ENCODE peak calls at places on chromosomes 2 and 18, in eight cellular contexts. U is AG09319, B is Caco-2, K is neural crest cell, J is fibroblast of the aortic adventitia, C is right atrium auricular region, E is neural progenitor cell, Y is ascending aorta. X is an unnamed sample.
A peak's percentile ranks its signal among the peaks of the same experiment; 100 is the strongest.

GRCh38 chr18:49459404-49460171 is 857 bp downstream of the DYM start:
- DNase-seq in U (no peak), B (no peak), K (no peak), J (peak; percentile 30), C (no peak), E (peak; percentile 13), Y (no peak), X (no peak)

GRCh38 chr2:101362777-101363176 is 24.5 kb downstream of the CREG2 start:
- DNase-seq in U (no peak), B (no peak), K (no peak), J (no peak), C (no peak), E (no peak), Y (peak; percentile 28), X (peak; percentile 6)

GRCh38 chr18:74689251-74689650 is 91.6 kb downstream of the ZNF407 start:
- DNase-seq in U (peak; percentile 47), B (no peak), K (no peak), J (peak; percentile 81), C (no peak), E (no peak), Y (no peak), X (no peak)

GRCh38 chr2:134163336-134163735 is 90.5 kb upstream of the MGAT5 start:
- DNase-seq in U (no peak), B (no peak), K (no peak), J (no peak), C (no peak), E (no peak), Y (no peak), X (no peak)

GRCh38 chr2:189613650-189614420 is 33.2 kb upstream of the SLC40A1 start:
- DNase-seq in U (no peak), B (no peak), K (no peak), J (peak; percentile 78), C (no peak), E (no peak), Y (no peak), X (no peak)

GRCh38 chr2:216115224-216115582 is 6.1 kb downstream of the XRCC5 start:
- DNase-seq in U (no peak), B (no peak), K (peak; percentile 22), J (no peak), C (no peak), E (peak; percentile 34), Y (no peak), X (no peak)

GRCh38 chr2:236237468-236238190 is 26.6 kb downstream of the ASB18 start:
- DNase-seq in U (no peak), B (no peak), K (no peak), J (no peak), C (no peak), E (peak; percentile 54), Y (no peak), X (peak; percentile 81)

GRCh38 chr2:38835015-38835601 is 40.6 kb downstream of the DHX57 start:
- DNase-seq in U (no peak), B (no peak), K (peak; percentile 25), J (peak; percentile 36), C (no peak), E (peak; percentile 56), Y (no peak), X (no peak)

GRCh38 chr2:157486596-157487270 is 42.8 kb upstream of the CYTIP start:
- DNase-seq in U (no peak), B (no peak), K (no peak), J (peak; percentile 25), C (no peak), E (no peak), Y (no peak), X (no peak)

GRCh38 chr2:20136149-20136548 is 84.7 kb upstream of the LAPTM4A start:
- DNase-seq in U (no peak), B (no peak), K (no peak), J (no peak), C (no peak), E (no peak), Y (no peak), X (no peak)

GRCh38 chr2:28209312-28209711 is 183.3 kb upstream of the FOSL2 start:
- DNase-seq in U (no peak), B (no peak), K (no peak), J (no peak), C (no peak), E (no peak), Y (no peak), X (no peak)

GRCh38 chr18:34219651-34220050 is 5.1 kb downstream of the NOL4 start:
- DNase-seq in U (no peak), B (no peak), K (no peak), J (no peak), C (no peak), E (peak; percentile 5), Y (no peak), X (no peak)

GRCh38 chr2:85161626-85161960 is 28.4 kb downstream of the TCF7L1 start:
- DNase-seq in U (no peak), B (no peak), K (no peak), J (peak; percentile 56), C (no peak), E (no peak), Y (no peak), X (no peak)

GRCh38 chr18:45998244-45998643 is 31.1 kb upstream of the EPG5 start:
- DNase-seq in U (no peak), B (no peak), K (no peak), J (no peak), C (no peak), E (no peak), Y (no peak), X (no peak)

GRCh38 chr2:148122788-148123187 is 101.9 kb downstream of the MBD5 start:
- DNase-seq in U (no peak), B (no peak), K (no peak), J (peak; percentile 42), C (no peak), E (no peak), Y (no peak), X (no peak)

GRCh38 chr18:76456018-76456750 is 38.9 kb downstream of the ZNF516 start:
- DNase-seq in U (no peak), B (no peak), K (no peak), J (no peak), C (peak; percentile 28), E (peak; percentile 71), Y (no peak), X (no peak)

GRCh38 chr2:190339394-190339793 is 4.0 kb upstream of the INPP1 start:
- DNase-seq in U (no peak), B (no peak), K (no peak), J (no peak), C (no peak), E (no peak), Y (no peak), X (no peak)

GRCh38 chr2:12300019-12300602 is 416.6 kb upstream of the TRIB2 start:
- DNase-seq in U (no peak), B (no peak), K (no peak), J (peak; percentile 76), C (no peak), E (no peak), Y (no peak), X (no peak)

GRCh38 chr2:20501974-20502373 is 55.1 kb downstream of the RHOB start:
- DNase-seq in U (peak; percentile 95), B (no peak), K (no peak), J (peak; percentile 99), C (no peak), E (no peak), Y (no peak), X (no peak)

GRCh38 chr2:223076573-223076972 is 24.6 kb downstream of the KCNE4 start:
- DNase-seq in U (no peak), B (no peak), K (no peak), J (peak; percentile 69), C (no peak), E (no peak), Y (no peak), X (no peak)

GRCh38 chr2:214856116-214856515 is 46.6 kb upstream of the BARD1 start:
- DNase-seq in U (no peak), B (no peak), K (no peak), J (peak; percentile 30), C (no peak), E (no peak), Y (no peak), X (no peak)

GRCh38 chr2:230636684-230637271 is 75.9 kb upstream of the CAB39 start:
- DNase-seq in U (no peak), B (no peak), K (no peak), J (no peak), C (no peak), E (no peak), Y (no peak), X (no peak)

DNA sequence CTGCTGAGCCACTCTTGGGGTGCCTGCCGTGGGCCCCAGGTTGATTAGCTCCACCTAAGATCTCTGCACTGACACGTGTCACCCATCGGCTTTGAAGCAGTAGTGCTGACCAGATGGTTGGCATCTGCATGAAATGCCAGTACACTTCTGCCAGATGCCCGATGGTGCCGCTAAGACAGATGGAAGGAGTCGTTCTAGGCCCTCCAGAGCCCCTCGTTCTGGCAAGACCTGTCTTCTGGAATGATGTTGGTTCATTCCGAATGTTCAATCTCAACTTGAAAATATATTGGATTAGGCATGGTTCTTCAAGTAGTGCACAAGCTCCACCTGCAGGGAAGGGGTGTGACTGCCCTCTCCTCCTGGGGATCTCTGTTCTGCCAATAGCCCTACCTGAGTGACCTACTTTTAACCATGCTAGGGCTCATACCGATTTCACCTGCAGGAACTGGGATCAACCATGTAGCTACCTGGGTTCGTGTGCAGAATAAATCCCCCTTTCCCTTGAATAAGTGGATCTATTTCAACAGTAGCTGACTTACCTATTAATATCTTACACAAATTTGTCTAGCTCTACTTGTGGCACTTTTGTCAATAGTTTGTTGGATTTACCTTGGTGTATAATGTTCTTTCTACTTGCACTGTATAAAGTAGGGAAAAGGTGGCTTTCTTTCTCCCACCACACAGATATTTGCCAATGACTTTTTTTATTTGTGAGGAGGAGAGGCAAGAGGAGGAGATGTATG is 342.6 kb downstream of the CTNNA2 start:
- DNase-seq in U (no peak), B (no peak), K (no peak), J (no peak), C (no peak), E (peak; percentile 53), Y (no peak), X (no peak)
- TF ChIP-seq CTCF in U (peak; percentile 7), B (peak; percentile 34), K (peak; percentile 57), J (no peak), C (no peak), E (peak; percentile 66), Y (no peak), X (peak; percentile 45)

DNA sequence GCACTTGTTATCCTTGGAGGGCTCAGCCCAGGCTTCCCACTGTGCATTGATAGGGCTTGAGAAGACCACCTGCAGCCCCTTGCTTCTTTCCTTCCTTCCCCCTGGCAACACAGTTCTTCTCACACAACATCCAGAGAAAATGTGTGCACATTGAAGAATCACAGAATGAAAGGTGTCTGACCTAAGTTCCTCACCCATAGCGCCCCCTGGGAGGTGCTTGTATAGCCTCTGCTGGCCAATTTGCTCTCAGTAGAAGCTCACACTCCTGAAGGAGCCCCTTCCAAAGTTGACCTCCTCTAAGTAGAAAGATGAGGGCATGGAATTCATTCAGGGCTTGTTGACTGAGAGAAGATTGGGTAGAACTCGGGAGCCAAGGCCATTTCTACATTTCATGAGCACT is 758.4 kb upstream of the KLHL29 start:
- DNase-seq in U (no peak), B (no peak), K (no peak), J (no peak), C (no peak), E (peak; percentile 54), Y (no peak), X (no peak)
- TF ChIP-seq CTCF in U (no peak), B (peak; percentile 11), K (peak; percentile 20), J (no peak), C (no peak), E (peak; percentile 56), Y (no peak), X (no peak)

GRCh38 chr18:9103488-9103887 is 989 bp downstream of the NDUFV2 start:
- DNase-seq in U (no peak), B (no peak), K (no peak), J (peak; percentile 56), C (no peak), E (no peak), Y (no peak), X (no peak)
- TF ChIP-seq CTCF in U (peak; percentile 4), B (no peak), K (no peak), J (peak; percentile 24), C (peak; percentile 54), E (no peak), Y (peak; percentile 38), X (peak; percentile 42)

GRCh38 chr2:43001055-43001378 is 208.6 kb upstream of the HAAO start:
- DNase-seq in U (no peak), B (no peak), K (no peak), J (no peak), C (no peak), E (no peak), Y (no peak), X (no peak)
- TF ChIP-seq CTCF in U (no peak), B (no peak), K (no peak), J (no peak), C (no peak), E (no peak), Y (no peak), X (no peak)